ENCODE peak calls at places on chromosomes 7 and 10, in nine cellular contexts. R is IMR-90, Z is SW480, N is GM13976, J is NAMALWA, L is T-helper 17 cell, E is sigmoid colon, K is substantia nigra, X is fibroblast of the aortic adventitia. I is an unnamed sample.

GRCh38 chr10:22086730-22087364 is 83.3 kb upstream of the DNAJC1 start:
- DNase-seq in R (peak; percentile 54), Z (no peak), N (no peak), J (no peak), L (no peak), E (peak; percentile 90), K (peak; percentile 79), X (peak; percentile 61), I (no peak)

GRCh38 chr7:129781856-129782256 is 170.3 kb downstream of the NRF1 start:
- DNase-seq in R (no peak), Z (no peak), N (no peak), J (no peak), L (no peak), E (no peak), K (no peak), X (no peak), I (no peak)

GRCh38 chr10:1199897-1200721 is 143.9 kb downstream of the WDR37 start:
- DNase-seq in R (no peak), Z (no peak), N (no peak), J (no peak), L (no peak), E (no peak), K (no peak), X (no peak), I (no peak)

GRCh38 chr10:118108194-118109026 is 61.7 kb upstream of the RAB11FIP2 start:
- DNase-seq in R (no peak), Z (no peak), N (no peak), J (no peak), L (no peak), E (no peak), K (no peak), X (no peak), I (no peak)

GRCh38 chr7:139915864-139916716 is 87.0 kb downstream of the TBXAS1 start:
- DNase-seq in R (peak; percentile 99), Z (peak; percentile 81), N (peak; percentile 74), J (peak; percentile 59), L (no peak), E (no peak), K (no peak), X (peak; percentile 99), I (peak; percentile 100)

GRCh38 chr7:5824297-5824610 is 42.8 kb upstream of the RNF216 start:
- DNase-seq in R (no peak), Z (no peak), N (no peak), J (no peak), L (peak; percentile 30), E (no peak), K (no peak), X (no peak), I (no peak)

GRCh38 chr7:131692131-131692960 is 135.9 kb upstream of the PODXL start:
- DNase-seq in R (peak; percentile 7), Z (peak; percentile 35), N (peak; percentile 78), J (peak; percentile 60), L (no peak), E (no peak), K (peak; percentile 43), X (peak; percentile 34), I (peak; percentile 30)

GRCh38 chr10:94235470-94235869 is 127.3 kb downstream of the NOC3L start:
- DNase-seq in R (no peak), Z (no peak), N (no peak), J (no peak), L (no peak), E (no peak), K (no peak), X (no peak), I (no peak)

GRCh38 chr10:126177414-126178030 is 210.8 kb downstream of the ADAM12 start:
- DNase-seq in R (peak; percentile 38), Z (no peak), N (no peak), J (no peak), L (no peak), E (no peak), K (no peak), X (peak; percentile 28), I (no peak)

GRCh38 chr7:137943132-137943551 is 58.7 kb downstream of the CREB3L2 start:
- DNase-seq in R (peak; percentile 98), Z (no peak), N (no peak), J (no peak), L (no peak), E (no peak), K (no peak), X (peak; percentile 96), I (no peak)

GRCh38 chr7:137772221-137772620 is 74.6 kb downstream of the DGKI start:
- DNase-seq in R (peak; percentile 33), Z (no peak), N (no peak), J (no peak), L (no peak), E (no peak), K (no peak), X (peak; percentile 23), I (peak; percentile 64)

GRCh38 chr7:130884437-130885417 is 150.7 kb upstream of the KLF14 start:
- DNase-seq in R (no peak), Z (no peak), N (no peak), J (no peak), L (no peak), E (no peak), K (no peak), X (peak; percentile 52), I (peak; percentile 98)

GRCh38 chr10:15313034-15313433 is 58.1 kb downstream of the FAM171A1 start:
- DNase-seq in R (no peak), Z (no peak), N (no peak), J (no peak), L (no peak), E (no peak), K (peak; percentile 73), X (peak; percentile 53), I (no peak)

GRCh38 chr10:71486465-71487114 is 89.9 kb downstream of the CDH23 start:
- DNase-seq in R (peak; percentile 2), Z (peak; percentile 13), N (peak; percentile 70), J (peak; percentile 34), L (no peak), E (no peak), K (peak; percentile 39), X (peak; percentile 47), I (peak; percentile 15)

GRCh38 chr7:64509583-64509982 is 53.3 kb downstream of the ZNF680 start:
- DNase-seq in R (no peak), Z (no peak), N (no peak), J (no peak), L (no peak), E (no peak), K (no peak), X (peak; percentile 4), I (no peak)

GRCh38 chr10:115939101-115939815 is 333.7 kb downstream of the GFRA1 start:
- DNase-seq in R (no peak), Z (no peak), N (no peak), J (no peak), L (no peak), E (no peak), K (no peak), X (no peak), I (no peak)

GRCh38 chr7:131501422-131501821 is 55.0 kb downstream of the PODXL start:
- DNase-seq in R (peak; percentile 92), Z (no peak), N (no peak), J (peak; percentile 34), L (no peak), E (no peak), K (no peak), X (peak; percentile 43), I (peak; percentile 70)

GRCh38 chr7:71301167-71301566 is 169.2 kb downstream of the GALNT17 start:
- DNase-seq in R (no peak), Z (no peak), N (no peak), J (no peak), L (no peak), E (no peak), K (no peak), X (no peak), I (no peak)

GRCh38 chr10:124740374-124741280 is 3.6 kb downstream of the FAM53B start:
- DNase-seq in R (peak; percentile 41), Z (no peak), N (peak; percentile 66), J (peak; percentile 83), L (no peak), E (peak; percentile 92), K (peak; percentile 77), X (peak; percentile 70), I (no peak)

GRCh38 chr7:66741-67140 is 125.6 kb upstream of the FAM20C start:
- DNase-seq in R (no peak), Z (no peak), N (no peak), J (no peak), L (no peak), E (peak; percentile 52), K (no peak), X (no peak), I (no peak)

GRCh38 chr10:28715757-28716156 is 38.4 kb downstream of the BAMBI start:
- DNase-seq in R (no peak), Z (no peak), N (no peak), J (no peak), L (no peak), E (no peak), K (no peak), X (no peak), I (no peak)

GRCh38 chr7:121544726-121545125 is 148.6 kb upstream of the FAM3C start:
- DNase-seq in R (peak; percentile 89), Z (peak; percentile 88), N (no peak), J (no peak), L (no peak), E (no peak), K (no peak), X (peak; percentile 96), I (peak; percentile 98)

GRCh38 chr7:4753610-4754432 is 21.6 kb upstream of the AP5Z1 start:
- DNase-seq in R (peak; percentile 34), Z (peak; percentile 82), N (peak; percentile 91), J (peak; percentile 71), L (peak; percentile 89), E (peak; percentile 90), K (peak; percentile 66), X (peak; percentile 36), I (peak; percentile 47)

GRCh38 chr7:128879939-128880746 is 17.5 kb downstream of the ATP6V1F start:
- DNase-seq in R (peak; percentile 58), Z (peak; percentile 43), N (peak; percentile 78), J (no peak), L (no peak), E (peak; percentile 84), K (peak; percentile 66), X (peak; percentile 64), I (peak; percentile 44)

GRCh38 chr10:85231534-85232270 is 903.3 kb downstream of the CCSER2 start:
- DNase-seq in R (no peak), Z (no peak), N (no peak), J (no peak), L (no peak), E (no peak), K (no peak), X (no peak), I (no peak)

GRCh38 chr7:13731643-13732042 is 257.8 kb downstream of the ETV1 start:
- DNase-seq in R (peak; percentile 44), Z (no peak), N (no peak), J (no peak), L (no peak), E (no peak), K (no peak), X (no peak), I (no peak)

GRCh38 chr10:60473557-60473956 is 83.9 kb upstream of the ANK3 start:
- DNase-seq in R (no peak), Z (peak; percentile 1), N (no peak), J (no peak), L (no peak), E (no peak), K (no peak), X (no peak), I (no peak)

GRCh38 chr7:50304911-50305621 is 550 bp downstream of the IKZF1 start:
- DNase-seq in R (no peak), Z (no peak), N (peak; percentile 53), J (peak; percentile 93), L (peak; percentile 45), E (no peak), K (no peak), X (no peak), I (no peak)

GRCh38 chr10:61337741-61338140 is 115.4 kb downstream of the TMEM26 start:
- DNase-seq in R (no peak), Z (no peak), N (no peak), J (no peak), L (no peak), E (no peak), K (no peak), X (no peak), I (no peak)

GRCh38 chr10:35195361-35196306 is 69.0 kb downstream of the CREM start:
- DNase-seq in R (peak; percentile 99), Z (peak; percentile 95), N (peak; percentile 74), J (peak; percentile 92), L (peak; percentile 61), E (peak; percentile 92), K (no peak), X (peak; percentile 98), I (peak; percentile 93)

GRCh38 chr7:42858570-42858969 is 53.3 kb downstream of the C7orf25 start:
- DNase-seq in R (peak; percentile 26), Z (peak; percentile 20), N (no peak), J (no peak), L (no peak), E (no peak), K (no peak), X (peak; percentile 14), I (peak; percentile 56)

I was measured in RCC 7860.